ENCODE peak calls at places on chromosomes 13 and 19, in six cellular contexts. One of them, this sample, is unnamed.

GRCh38 chr19:9877775-9878510 is 42.8 kb downstream of the PIN1 start:
- DNase-seq in NB4: no peak
- DNase-seq in GM12878: no peak
- DNase-seq in A549: no peak
- DNase-seq in K562: no peak
- DNase-seq in HepG2: no peak
- DNase-seq in this sample: no peak

GRCh38 chr19:10686661-10687517 is 14.3 kb upstream of the QTRT1 start:
- DNase-seq in NB4: no peak
- DNase-seq in GM12878: no peak
- DNase-seq in A549: no peak
- DNase-seq in K562: no peak
- DNase-seq in HepG2: no peak
- DNase-seq in this sample: no peak

GRCh38 chr13:39251340-39251739 is 213.1 kb downstream of the NHLRC3 start:
- DNase-seq in NB4: peak; percentile 7
- DNase-seq in GM12878: no peak
- DNase-seq in A549: no peak
- DNase-seq in K562: no peak
- DNase-seq in HepG2: no peak
- DNase-seq in this sample: no peak

GRCh38 chr19:42111384-42111783 is 20.9 kb downstream of the POU2F2 start:
- DNase-seq in NB4: no peak
- DNase-seq in GM12878: no peak
- DNase-seq in A549: no peak
- DNase-seq in K562: no peak
- DNase-seq in HepG2: no peak
- DNase-seq in this sample: no peak

GRCh38 chr13:85405316-85405897 is 393.8 kb downstream of the SLITRK6 start:
- DNase-seq in NB4: no peak
- DNase-seq in GM12878: no peak
- DNase-seq in A549: no peak
- DNase-seq in K562: no peak
- DNase-seq in HepG2: no peak
- DNase-seq in this sample: no peak

GRCh38 chr13:109706015-109706715 is 80.2 kb downstream of the IRS2 start:
- DNase-seq in NB4: peak; percentile 61
- DNase-seq in GM12878: no peak
- DNase-seq in A549: no peak
- DNase-seq in K562: no peak
- DNase-seq in HepG2: no peak
- DNase-seq in this sample: no peak

GRCh38 chr19:12965017-12965811 is 4.2 kb upstream of the DAND5 start:
- DNase-seq in NB4: peak; percentile 81
- DNase-seq in GM12878: peak; percentile 39
- DNase-seq in A549: peak; percentile 53
- DNase-seq in K562: peak; percentile 85
- DNase-seq in HepG2: peak; percentile 72
- DNase-seq in this sample: peak; percentile 74

GRCh38 chr19:46718157-46718933 is 1.4 kb upstream of the PRKD2 start:
- DNase-seq in NB4: peak; percentile 97
- DNase-seq in GM12878: peak; percentile 69
- DNase-seq in A549: peak; percentile 62
- DNase-seq in K562: no peak
- DNase-seq in HepG2: no peak
- DNase-seq in this sample: no peak

GRCh38 chr19:11028146-11028545 is 61.1 kb upstream of the LDLR start:
- DNase-seq in NB4: no peak
- DNase-seq in GM12878: no peak
- DNase-seq in A549: no peak
- DNase-seq in K562: no peak
- DNase-seq in HepG2: no peak
- DNase-seq in this sample: no peak

GRCh38 chr13:41274881-41275280 is 11.5 kb upstream of the MTRF1 start:
- DNase-seq in NB4: no peak
- DNase-seq in GM12878: no peak
- DNase-seq in A549: no peak
- DNase-seq in K562: no peak
- DNase-seq in HepG2: no peak
- DNase-seq in this sample: no peak

GRCh38 chr13:49053899-49054298 is 78.2 kb downstream of the FNDC3A start:
- DNase-seq in NB4: no peak
- DNase-seq in GM12878: no peak
- DNase-seq in A549: no peak
- DNase-seq in K562: no peak
- DNase-seq in HepG2: no peak
- DNase-seq in this sample: no peak

GRCh38 chr19:681029-681626 is 4.9 kb downstream of the FSTL3 start:
- DNase-seq in NB4: no peak
- DNase-seq in GM12878: no peak
- DNase-seq in A549: no peak
- DNase-seq in K562: peak; percentile 93
- DNase-seq in HepG2: no peak
- DNase-seq in this sample: no peak

GRCh38 chr13:41802684-41803554 is 158.0 kb downstream of the VWA8 start:
- DNase-seq in NB4: no peak
- DNase-seq in GM12878: no peak
- DNase-seq in A549: no peak
- DNase-seq in K562: no peak
- DNase-seq in HepG2: no peak
- DNase-seq in this sample: no peak

GRCh38 chr19:47357788-47358680 is 8.9 kb downstream of the DHX34 start:
- DNase-seq in NB4: peak; percentile 78
- DNase-seq in GM12878: no peak
- DNase-seq in A549: peak; percentile 49
- DNase-seq in K562: no peak
- DNase-seq in HepG2: peak; percentile 22
- DNase-seq in this sample: no peak

GRCh38 chr19:6678690-6679109 is 8.7 kb upstream of the TNFSF14 start:
- DNase-seq in NB4: no peak
- DNase-seq in GM12878: no peak
- DNase-seq in A549: no peak
- DNase-seq in K562: no peak
- DNase-seq in HepG2: no peak
- DNase-seq in this sample: no peak

GRCh38 chr13:103029798-103030197 is 36.4 kb downstream of the SLC10A2 start:
- DNase-seq in NB4: no peak
- DNase-seq in GM12878: no peak
- DNase-seq in A549: no peak
- DNase-seq in K562: no peak
- DNase-seq in HepG2: no peak
- DNase-seq in this sample: no peak

GRCh38 chr19:33373701-33374405 is at the start of gene CEBPG:
- DNase-seq in NB4: peak; percentile 57
- DNase-seq in GM12878: no peak
- DNase-seq in A549: peak; percentile 93
- DNase-seq in K562: peak; percentile 83
- DNase-seq in HepG2: no peak
- DNase-seq in this sample: peak; percentile 54

GRCh38 chr19:9342610-9343304 is 18.8 kb downstream of the ZNF559 start:
- DNase-seq in NB4: peak; percentile 18
- DNase-seq in GM12878: no peak
- DNase-seq in A549: no peak
- DNase-seq in K562: no peak
- DNase-seq in HepG2: no peak
- DNase-seq in this sample: no peak

GRCh38 chr19:19488041-19488874 is 27.1 kb downstream of the TSSK6 start:
- DNase-seq in NB4: peak; percentile 15
- DNase-seq in GM12878: no peak
- DNase-seq in A549: no peak
- DNase-seq in K562: peak; percentile 58
- DNase-seq in HepG2: no peak
- DNase-seq in this sample: peak; percentile 47

GRCh38 chr13:114105351-114106225 is 26.8 kb downstream of the RASA3 start:
- DNase-seq in NB4: no peak
- DNase-seq in GM12878: no peak
- DNase-seq in A549: no peak
- DNase-seq in K562: no peak
- DNase-seq in HepG2: no peak
- DNase-seq in this sample: no peak

GRCh38 chr19:55666343-55667005 is 8.6 kb upstream of the EPN1 start:
- DNase-seq in NB4: no peak
- DNase-seq in GM12878: no peak
- DNase-seq in A549: no peak
- DNase-seq in K562: no peak
- DNase-seq in HepG2: no peak
- DNase-seq in this sample: no peak

GRCh38 chr19:46487802-46488445 is 7.7 kb downstream of the PNMA8B start:
- DNase-seq in NB4: peak; percentile 84
- DNase-seq in GM12878: no peak
- DNase-seq in A549: peak; percentile 86
- DNase-seq in K562: peak; percentile 76
- DNase-seq in HepG2: peak; percentile 46
- DNase-seq in this sample: peak; percentile 58

GRCh38 chr19:8473652-8474476 is 28.6 kb downstream of the PRAM1 start:
- DNase-seq in NB4: no peak
- DNase-seq in GM12878: peak; percentile 45
- DNase-seq in A549: no peak
- DNase-seq in K562: no peak
- DNase-seq in HepG2: no peak
- DNase-seq in this sample: no peak

GRCh38 chr19:44796701-44797115 is 12.2 kb upstream of the BCAM start:
- DNase-seq in NB4: no peak
- DNase-seq in GM12878: no peak
- DNase-seq in A549: no peak
- DNase-seq in K562: no peak
- DNase-seq in HepG2: peak; percentile 96
- DNase-seq in this sample: peak; percentile 26

GRCh38 chr13:105266615-105267014 is 1268.8 kb downstream of the EFNB2 start:
- DNase-seq in NB4: no peak
- DNase-seq in GM12878: no peak
- DNase-seq in A549: no peak
- DNase-seq in K562: no peak
- DNase-seq in HepG2: no peak
- DNase-seq in this sample: no peak

DNA sequence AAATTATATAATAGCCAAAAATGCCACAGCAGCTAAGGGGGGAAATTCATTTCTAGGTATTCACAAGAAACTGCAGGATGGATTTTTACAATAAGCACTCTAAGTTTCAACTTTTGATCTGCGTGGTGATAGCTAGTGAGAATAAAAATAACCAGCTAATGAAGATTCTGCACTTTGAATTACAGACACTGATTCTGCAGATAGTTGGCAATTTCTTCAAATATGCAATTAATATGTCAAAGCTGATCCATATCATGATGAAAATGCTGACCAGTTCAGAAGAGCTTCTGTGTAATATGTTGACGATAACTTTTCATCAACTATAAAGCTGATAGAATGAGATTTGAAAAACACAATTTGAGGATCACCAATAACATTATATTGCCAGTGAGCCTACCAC is 1272.9 kb downstream of the EFNB2 start:
- DNase-seq in NB4: no peak
- DNase-seq in GM12878: no peak
- DNase-seq in A549: no peak
- DNase-seq in K562: no peak
- DNase-seq in HepG2: no peak
- DNase-seq in this sample: no peak
- TF ChIP-seq MYC in NB4: no peak
- TF ChIP-seq MYC in GM12878: no peak
- TF ChIP-seq MYC in A549: no peak
- TF ChIP-seq MYC in K562: no peak
- TF ChIP-seq MYC in HepG2: no peak
- TF ChIP-seq MYC in this sample: no peak

DNA sequence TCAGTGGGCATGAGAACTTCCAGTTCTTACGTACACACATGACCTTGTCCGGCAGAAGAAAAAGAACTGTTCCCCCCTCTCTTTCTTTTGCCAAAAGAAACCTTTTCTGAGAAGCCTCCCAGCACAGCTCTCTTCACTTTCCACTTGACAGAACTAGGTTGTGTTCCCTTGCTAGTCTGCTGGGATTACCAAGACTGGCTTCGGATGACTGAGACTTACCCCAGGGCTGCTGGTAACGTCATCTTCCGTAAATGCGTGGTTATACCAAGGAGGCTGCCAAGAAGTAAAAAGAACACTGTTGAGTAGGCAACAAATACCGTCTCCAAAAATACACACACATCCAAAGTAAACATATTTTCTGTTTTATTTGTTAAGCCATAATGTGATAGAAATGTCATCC is 908.2 kb downstream of the EFNB2 start:
- DNase-seq in NB4: no peak
- DNase-seq in GM12878: no peak
- DNase-seq in A549: no peak
- DNase-seq in K562: no peak
- DNase-seq in HepG2: no peak
- DNase-seq in this sample: no peak
- TF ChIP-seq MYC in NB4: no peak
- TF ChIP-seq MYC in GM12878: no peak
- TF ChIP-seq MYC in A549: no peak
- TF ChIP-seq MYC in K562: no peak
- TF ChIP-seq MYC in HepG2: no peak
- TF ChIP-seq MYC in this sample: no peak

GRCh38 chr13:106701810-106702341 is 133.9 kb upstream of the ARGLU1 start:
- DNase-seq in NB4: no peak
- DNase-seq in GM12878: no peak
- DNase-seq in A549: no peak
- DNase-seq in K562: no peak
- DNase-seq in HepG2: no peak
- DNase-seq in this sample: peak; percentile 63
- TF ChIP-seq MYC in NB4: no peak
- TF ChIP-seq MYC in GM12878: no peak
- TF ChIP-seq MYC in A549: no peak
- TF ChIP-seq MYC in K562: no peak
- TF ChIP-seq MYC in HepG2: no peak
- TF ChIP-seq MYC in this sample: no peak

DNA sequence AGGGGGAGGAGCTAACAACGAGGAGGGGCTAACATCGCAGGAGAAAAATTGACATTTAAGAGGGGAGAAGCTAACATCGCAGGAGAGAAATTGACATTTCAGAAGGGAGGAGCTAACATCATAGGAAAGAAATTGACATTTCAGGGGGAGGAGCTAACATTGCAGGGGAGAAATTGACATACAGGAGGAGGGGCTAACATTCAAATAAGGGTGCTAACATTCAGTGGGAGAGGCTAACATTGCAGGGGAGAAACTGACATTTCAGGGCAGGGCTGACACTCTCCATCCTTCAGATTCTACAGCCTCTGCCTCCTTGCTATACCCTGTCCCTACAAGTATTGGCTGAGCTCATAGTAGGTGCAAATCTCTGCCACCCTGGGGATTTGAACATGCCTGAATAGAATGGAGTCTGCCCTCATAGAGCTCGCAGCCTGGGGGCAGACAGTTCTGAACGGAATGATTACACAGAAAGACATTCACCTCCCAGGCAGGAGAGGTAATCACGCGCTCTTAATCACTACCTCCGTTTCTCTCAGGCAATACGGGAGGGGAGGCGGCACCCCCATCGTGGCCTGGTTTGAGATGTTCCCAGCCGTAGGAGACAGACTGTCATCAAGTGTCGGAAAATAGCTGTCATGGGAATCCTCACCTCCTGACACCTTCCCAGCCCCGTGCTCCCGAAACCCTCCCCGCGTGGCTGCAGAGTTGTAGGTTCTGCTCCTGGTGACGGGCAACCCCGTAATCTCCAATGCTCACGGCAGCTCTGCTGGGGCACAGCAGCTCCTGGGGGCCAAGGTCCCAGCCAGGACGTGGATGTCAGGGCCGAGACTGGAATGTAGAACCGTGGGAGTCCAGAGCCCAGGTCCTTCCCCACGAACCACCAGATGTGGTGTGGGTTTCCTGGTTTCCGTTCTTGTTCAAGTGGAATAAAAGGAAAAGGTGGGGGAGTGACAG is 9.5 kb downstream of the GPR32 start:
- DNase-seq in NB4: no peak
- DNase-seq in GM12878: no peak
- DNase-seq in A549: no peak
- DNase-seq in K562: peak; percentile 42
- DNase-seq in HepG2: no peak
- DNase-seq in this sample: no peak
- TF ChIP-seq MYC in NB4: no peak
- TF ChIP-seq MYC in GM12878: no peak
- TF ChIP-seq MYC in A549: no peak
- TF ChIP-seq MYC in K562: no peak
- TF ChIP-seq MYC in HepG2: no peak
- TF ChIP-seq MYC in this sample: no peak